ENCODE peak calls at places on chromosomes 12 and 14, in nine cellular contexts. G is NCI-H774, Z is T-cell, X is RCC 7860, N is H7, L is GM18507, P is SW 1271, S is T47D, C is HS-27A. M is an unnamed sample.

GRCh38 chr14:51341338-51341737 is 101.3 kb downstream of the TMX1 start:
- DNase-seq in N (no peak), L (no peak), X (no peak), Z (no peak), P (no peak), G (no peak), S (no peak), C (no peak), M (no peak)

GRCh38 chr12:80099259-80099658 is at the start of gene OTOGL:
- DNase-seq in G (no peak), L (no peak), Z (no peak), S (no peak), X (no peak), N (no peak), C (no peak), P (no peak), M (no peak)

GRCh38 chr12:127024791-127025190 is 1242.2 kb upstream of the TMEM132C start:
- DNase-seq in Z (no peak), N (no peak), S (no peak), G (no peak), X (no peak), P (no peak), C (no peak), L (no peak), M (peak; percentile 63)

GRCh38 chr12:5787828-5788227 is 157.2 kb downstream of the ANO2 start:
- DNase-seq in X (no peak), N (no peak), P (no peak), G (no peak), C (no peak), Z (no peak), S (no peak), L (no peak), M (peak; percentile 44)

GRCh38 chr12:104719700-104720345 is 238.3 kb downstream of the SLC41A2 start:
- DNase-seq in L (no peak), S (no peak), G (no peak), P (no peak), X (no peak), N (no peak), C (no peak), Z (no peak), M (no peak)

GRCh38 chr12:68532204-68532886 is 78.4 kb upstream of the RAP1B start:
- DNase-seq in G (no peak), N (no peak), X (no peak), S (no peak), P (no peak), L (no peak), C (no peak), Z (no peak), M (no peak)

GRCh38 chr14:96584199-96584906 is 82.2 kb downstream of the PAPOLA start:
- DNase-seq in X (peak; percentile 16), S (peak; percentile 71), N (peak; percentile 92), P (no peak), C (no peak), Z (no peak), L (peak; percentile 45), G (peak; percentile 41), M (peak; percentile 93)

GRCh38 chr12:1533602-1534304 is 60.6 kb downstream of the FBXL14 start:
- DNase-seq in Z (no peak), S (no peak), N (no peak), X (peak; percentile 68), P (no peak), L (peak; percentile 65), C (no peak), G (no peak), M (peak; percentile 47)

M was measured in endodermal cell.